ENCODE peak calls at places on chromosomes 12 and 14, in five cellular contexts. N, M, Z, X and J are unnamed samples.

GRCh38 chr12:78698747-78699146 is 165.8 kb upstream of the SYT1 start:
- DNase-seq in N (no peak), M (no peak), Z (no peak), X (no peak), J (peak)

GRCh38 chr12:109999983-110000505 is 814 bp downstream of the ANKRD13A start:
- DNase-seq in N (no peak), M (no peak), Z (no peak), X (no peak), J (peak)

GRCh38 chr12:109214131-109214530 is 95.0 kb downstream of the FOXN4 start:
- DNase-seq in N (no peak), M (no peak), Z (no peak), X (no peak), J (no peak)

GRCh38 chr12:89073027-89073398 is 279.3 kb downstream of the DUSP6 start:
- DNase-seq in N (no peak), M (no peak), Z (no peak), X (peak), J (peak)

GRCh38 chr14:100135784-100136183 is 23.7 kb downstream of the DEGS2 start:
- DNase-seq in N (no peak), M (no peak), Z (no peak), X (no peak), J (no peak)

GRCh38 chr12:28795306-28795705 is 353.8 kb upstream of the FAR2 start:
- DNase-seq in N (no peak), M (no peak), Z (no peak), X (no peak), J (no peak)

GRCh38 chr14:77641534-77642341 is 25.3 kb upstream of the SPTLC2 start:
- DNase-seq in N (peak), M (peak), Z (peak), X (no peak), J (peak)

GRCh38 chr12:118064608-118065007 is 3.6 kb upstream of the WSB2 start:
- DNase-seq in N (no peak), M (no peak), Z (no peak), X (no peak), J (no peak)

GRCh38 chr12:6696690-6697583 is 3.7 kb downstream of the PIANP start:
- DNase-seq in N (no peak), M (no peak), Z (no peak), X (no peak), J (no peak)

GRCh38 chr12:75488553-75488952 is 8.0 kb downstream of the GLIPR1 start:
- DNase-seq in N (no peak), M (no peak), Z (no peak), X (no peak), J (peak)

GRCh38 chr12:108638141-108638823 is 4.6 kb upstream of the SELPLG start:
- DNase-seq in N (no peak), M (no peak), Z (no peak), X (no peak), J (no peak)

GRCh38 chr14:72828604-72829003 is 65.3 kb downstream of the DPF3 start:
- DNase-seq in N (no peak), M (no peak), Z (no peak), X (no peak), J (no peak)

GRCh38 chr12:113980537-113981337 is 14.6 kb upstream of the RBM19 start:
- DNase-seq in N (no peak), M (no peak), Z (no peak), X (no peak), J (peak)

GRCh38 chr14:99459491-99460100 is 21.1 kb downstream of the SETD3 start:
- DNase-seq in N (no peak), M (no peak), Z (no peak), X (no peak), J (no peak)

GRCh38 chr14:104131968-104132732 is 6.2 kb upstream of the KIF26A start:
- DNase-seq in N (no peak), M (no peak), Z (no peak), X (no peak), J (no peak)

GRCh38 chr12:54352022-54352531 is 12.2 kb downstream of the GPR84 start:
- DNase-seq in N (no peak), M (no peak), Z (no peak), X (no peak), J (peak)

GRCh38 chr12:1665366-1665765 is 25.5 kb upstream of the ADIPOR2 start:
- DNase-seq in N (no peak), M (no peak), Z (no peak), X (no peak), J (no peak)

DNA sequence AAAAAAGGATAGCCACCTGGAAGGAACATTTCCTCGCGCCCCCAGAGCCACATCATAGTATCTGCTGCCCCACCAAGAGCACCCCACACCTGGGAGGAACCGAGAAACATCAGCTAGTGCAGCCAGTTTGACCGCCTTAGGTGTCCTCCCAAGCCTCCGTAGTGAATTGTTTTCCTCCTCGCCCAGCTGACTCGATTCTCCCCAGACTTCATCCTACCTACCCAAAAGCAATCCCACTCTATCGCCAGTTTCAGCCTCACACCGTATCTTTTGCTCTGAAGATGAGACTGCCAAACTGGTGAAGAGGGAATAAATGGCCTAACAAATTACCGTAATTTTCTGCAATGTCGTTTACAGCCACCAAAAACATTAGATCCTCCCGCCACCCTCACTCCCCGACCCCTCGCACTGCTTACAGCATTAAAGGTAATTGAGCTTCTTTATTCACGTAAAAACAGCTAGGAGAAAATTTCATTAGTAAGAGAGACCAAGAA is 1.2 kb upstream of the SLC11A2 start:
- DNase-seq in N (no peak), M (no peak), Z (no peak), X (no peak), J (no peak)
- H3K4me3 ChIP-seq in N (no peak), M (no peak), Z (no peak), X (no peak), J (no peak)

GRCh38 chr12:76552343-76552938 is 7.1 kb downstream of the OSBPL8 start:
- DNase-seq in N (no peak), M (no peak), Z (no peak), X (no peak), J (no peak)

GRCh38 chr12:76556373-76556772 is 3.2 kb downstream of the OSBPL8 start:
- DNase-seq in N (no peak), M (no peak), Z (no peak), X (no peak), J (no peak)

GRCh38 chr12:76555226-76555767 is 4.3 kb downstream of the OSBPL8 start:
- DNase-seq in N (no peak), M (no peak), Z (no peak), X (no peak), J (no peak)

GRCh38 chr12:76555797-76556196 is 3.8 kb downstream of the OSBPL8 start:
- DNase-seq in N (no peak), M (no peak), Z (no peak), X (no peak), J (no peak)

DNA sequence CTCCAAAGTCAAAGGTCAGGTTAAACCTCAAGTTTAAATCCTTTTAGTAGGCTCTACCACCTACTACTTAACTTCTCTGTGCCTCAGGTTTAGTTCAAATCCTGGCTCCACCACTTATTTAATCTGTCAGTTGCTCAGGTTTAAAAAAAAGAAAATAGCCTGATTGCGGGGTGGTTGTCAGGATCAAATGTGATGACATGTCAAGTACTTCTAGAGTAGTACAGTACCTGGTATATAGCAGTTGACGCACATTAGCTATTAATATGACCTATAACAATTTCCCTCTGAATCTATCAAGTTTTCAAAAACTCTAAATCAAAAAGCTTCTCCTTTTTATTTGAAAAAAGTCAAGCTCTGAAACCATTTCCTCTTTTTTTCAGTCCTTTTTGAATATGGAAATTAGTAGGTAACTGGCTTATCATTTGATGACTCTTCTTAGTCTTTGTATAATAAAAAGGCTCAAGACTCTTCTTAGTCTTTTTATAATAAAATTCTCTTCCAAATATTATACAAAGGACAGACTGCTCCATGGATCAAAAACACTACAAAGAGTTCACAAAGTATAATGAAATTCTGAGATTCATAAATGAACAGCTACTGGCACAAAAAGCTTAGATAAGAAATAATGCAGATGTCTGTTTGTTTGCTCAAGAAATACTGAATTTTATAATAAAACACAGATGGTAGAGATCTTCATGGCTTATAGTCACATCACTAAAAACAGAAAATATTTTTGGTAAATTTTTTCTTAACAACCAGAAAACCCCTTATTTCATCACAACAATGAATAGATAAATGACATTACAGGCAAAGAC is 5.0 kb downstream of the OSBPL8 start:
- DNase-seq in N (no peak), M (no peak), Z (no peak), X (no peak), J (no peak)
- H3K4me3 ChIP-seq in N (no peak), M (no peak), Z (no peak), X (no peak), J (no peak)

DNA sequence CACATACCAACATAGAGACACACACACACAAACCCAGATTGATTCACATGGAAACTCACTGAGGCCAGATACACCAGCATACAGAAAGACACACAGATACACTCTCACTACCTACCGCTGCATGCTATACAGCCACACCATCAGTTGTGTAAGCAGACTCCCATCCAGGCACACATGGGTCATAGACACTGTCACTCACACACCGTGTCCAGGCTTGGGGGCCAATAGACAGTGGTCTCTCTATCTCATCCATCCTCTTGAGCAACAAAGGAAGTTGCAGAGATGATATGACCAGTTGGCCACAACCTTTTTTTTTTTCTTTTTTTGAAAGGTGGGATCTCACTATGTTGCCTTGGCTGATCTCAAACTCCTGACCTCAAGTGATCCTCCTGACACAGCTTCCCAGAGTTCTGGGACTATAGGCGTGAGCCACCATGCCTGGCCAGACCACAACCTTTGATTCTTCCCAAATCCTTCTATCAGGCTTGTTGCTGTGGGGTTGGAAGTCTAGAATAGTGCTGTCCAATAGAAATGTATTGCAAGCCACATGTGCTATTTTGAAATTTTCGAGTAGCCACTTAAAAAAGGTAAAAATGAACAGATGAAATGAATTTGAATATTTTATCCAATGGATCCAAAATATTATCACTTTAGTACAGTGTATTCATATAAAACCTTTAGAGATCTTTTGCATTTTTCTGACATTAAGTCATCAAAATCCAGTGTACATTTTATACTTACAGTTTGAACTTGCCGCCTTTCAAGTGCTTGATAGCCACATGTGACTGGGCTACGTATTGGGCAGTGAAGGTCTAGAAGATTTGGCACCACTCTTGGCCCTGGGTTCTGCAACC is 7.4 kb downstream of the LRP1-AS start:
- DNase-seq in N (no peak), M (no peak), Z (no peak), X (no peak), J (peak)
- H3K4me3 ChIP-seq in N (no peak), M (no peak), Z (no peak), X (no peak), J (no peak)

GRCh38 chr14:65249471-65250161 is 147.3 kb upstream of the MAX start:
- DNase-seq in N (no peak), M (no peak), Z (no peak), X (no peak), J (no peak)
- H3K4me3 ChIP-seq in N (no peak), M (no peak), Z (no peak), X (no peak), J (no peak)

GRCh38 chr12:93434305-93434704 is 7.4 kb downstream of the UBE2N start:
- DNase-seq in N (no peak), M (no peak), Z (no peak), X (no peak), J (no peak)
- H3K4me3 ChIP-seq in N (no peak), M (no peak), Z (no peak), X (no peak), J (no peak)

DNA sequence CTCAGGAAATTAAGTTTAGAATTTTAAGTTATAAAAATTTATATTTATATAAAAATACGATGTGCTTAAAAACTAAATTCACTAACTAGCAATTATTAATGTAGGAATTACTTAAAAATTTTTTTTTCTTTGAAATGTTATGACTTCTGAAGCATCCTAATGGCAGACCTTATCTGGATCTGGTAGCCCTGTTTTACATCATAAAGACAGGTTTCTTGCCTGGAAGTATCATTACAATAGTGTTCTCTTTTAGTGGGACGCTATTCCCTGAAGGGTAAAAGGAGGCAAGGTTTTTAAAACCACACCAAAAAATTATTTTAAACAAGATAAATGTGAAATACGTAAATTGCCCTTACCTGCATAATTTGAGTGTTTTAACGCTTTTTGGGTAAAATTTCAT is 2.1 kb downstream of the WDR20 start:
- DNase-seq in N (no peak), M (no peak), Z (no peak), X (no peak), J (no peak)
- H3K4me3 ChIP-seq in N (no peak), M (no peak), Z (no peak), X (no peak), J (no peak)

GRCh38 chr14:63672417-63673180 is 30.9 kb upstream of the WDR89 start:
- DNase-seq in N (no peak), M (no peak), Z (no peak), X (peak), J (peak)
- H3K4me3 ChIP-seq in N (no peak), M (no peak), Z (no peak), X (no peak), J (no peak)